ENCODE peak calls at places on chromosomes 4 and X, in nine cellular contexts. One of them, this sample, is unnamed.

GRCh38 chrX:136202889-136203288 is 48.3 kb downstream of the MAP7D3 start:
- DNase-seq in putamen: no peak
- DNase-seq in CD8-positive, alpha-beta T cell: no peak
- DNase-seq in MV-4-11: no peak
- DNase-seq in activated CD8-positive, alpha-beta memory T cell treated with anti-CD3 and anti-CD28 coated beads for 48 hours: no peak
- DNase-seq in activated T-cell treated with anti-CD3 and anti-CD28 coated beads, Interleukin-2, amount 50 U/mL, for 72 hours: no peak
- DNase-seq in sciatic nerve: no peak
- DNase-seq in C1 segment of cervical spinal cord: no peak
- DNase-seq in fibroblast of pulmonary artery: peak
- DNase-seq in this sample: no peak

GRCh38 chr4:119585771-119586170 is 42.8 kb downstream of the PDE5A start:
- DNase-seq in MV-4-11: no peak
- DNase-seq in CD8-positive, alpha-beta T cell: no peak
- DNase-seq in C1 segment of cervical spinal cord: no peak
- DNase-seq in sciatic nerve: no peak
- DNase-seq in activated CD8-positive, alpha-beta memory T cell treated with anti-CD3 and anti-CD28 coated beads for 48 hours: no peak
- DNase-seq in putamen: no peak
- DNase-seq in activated T-cell treated with anti-CD3 and anti-CD28 coated beads, Interleukin-2, amount 50 U/mL, for 72 hours: no peak
- DNase-seq in fibroblast of pulmonary artery: no peak
- DNase-seq in this sample: no peak

GRCh38 chrX:18353931-18354368 is 538 bp downstream of the SCML2 start:
- DNase-seq in putamen: no peak
- DNase-seq in sciatic nerve: no peak
- DNase-seq in fibroblast of pulmonary artery: no peak
- DNase-seq in CD8-positive, alpha-beta T cell: no peak
- DNase-seq in activated CD8-positive, alpha-beta memory T cell treated with anti-CD3 and anti-CD28 coated beads for 48 hours: no peak
- DNase-seq in activated T-cell treated with anti-CD3 and anti-CD28 coated beads, Interleukin-2, amount 50 U/mL, for 72 hours: peak
- DNase-seq in MV-4-11: no peak
- DNase-seq in C1 segment of cervical spinal cord: no peak
- DNase-seq in this sample: no peak

GRCh38 chr4:23034726-23035125 is 342.0 kb downstream of the GBA3 start:
- DNase-seq in activated CD8-positive, alpha-beta memory T cell treated with anti-CD3 and anti-CD28 coated beads for 48 hours: no peak
- DNase-seq in CD8-positive, alpha-beta T cell: no peak
- DNase-seq in sciatic nerve: no peak
- DNase-seq in C1 segment of cervical spinal cord: no peak
- DNase-seq in MV-4-11: no peak
- DNase-seq in fibroblast of pulmonary artery: no peak
- DNase-seq in putamen: no peak
- DNase-seq in activated T-cell treated with anti-CD3 and anti-CD28 coated beads, Interleukin-2, amount 50 U/mL, for 72 hours: no peak
- DNase-seq in this sample: no peak

GRCh38 chrX:82224961-82225360 is 1023.1 kb downstream of the SH3BGRL start:
- DNase-seq in activated T-cell treated with anti-CD3 and anti-CD28 coated beads, Interleukin-2, amount 50 U/mL, for 72 hours: no peak
- DNase-seq in activated CD8-positive, alpha-beta memory T cell treated with anti-CD3 and anti-CD28 coated beads for 48 hours: no peak
- DNase-seq in sciatic nerve: no peak
- DNase-seq in fibroblast of pulmonary artery: no peak
- DNase-seq in CD8-positive, alpha-beta T cell: no peak
- DNase-seq in MV-4-11: no peak
- DNase-seq in C1 segment of cervical spinal cord: no peak
- DNase-seq in putamen: no peak
- DNase-seq in this sample: no peak

GRCh38 chr4:186081202-186081807 is 12.3 kb downstream of the TLR3 start:
- DNase-seq in sciatic nerve: no peak
- DNase-seq in activated T-cell treated with anti-CD3 and anti-CD28 coated beads, Interleukin-2, amount 50 U/mL, for 72 hours: no peak
- DNase-seq in C1 segment of cervical spinal cord: no peak
- DNase-seq in activated CD8-positive, alpha-beta memory T cell treated with anti-CD3 and anti-CD28 coated beads for 48 hours: no peak
- DNase-seq in putamen: no peak
- DNase-seq in MV-4-11: no peak
- DNase-seq in fibroblast of pulmonary artery: no peak
- DNase-seq in CD8-positive, alpha-beta T cell: no peak
- DNase-seq in this sample: no peak

GRCh38 chr4:113300384-113301011 is 251.0 kb downstream of the ANK2 start:
- DNase-seq in sciatic nerve: no peak
- DNase-seq in putamen: no peak
- DNase-seq in C1 segment of cervical spinal cord: no peak
- DNase-seq in fibroblast of pulmonary artery: peak
- DNase-seq in CD8-positive, alpha-beta T cell: no peak
- DNase-seq in activated CD8-positive, alpha-beta memory T cell treated with anti-CD3 and anti-CD28 coated beads for 48 hours: no peak
- DNase-seq in activated T-cell treated with anti-CD3 and anti-CD28 coated beads, Interleukin-2, amount 50 U/mL, for 72 hours: peak
- DNase-seq in MV-4-11: no peak
- DNase-seq in this sample: no peak

GRCh38 chr4:175946472-175947116 is 119.0 kb upstream of the WDR17 start:
- DNase-seq in putamen: no peak
- DNase-seq in C1 segment of cervical spinal cord: no peak
- DNase-seq in activated CD8-positive, alpha-beta memory T cell treated with anti-CD3 and anti-CD28 coated beads for 48 hours: no peak
- DNase-seq in fibroblast of pulmonary artery: peak
- DNase-seq in activated T-cell treated with anti-CD3 and anti-CD28 coated beads, Interleukin-2, amount 50 U/mL, for 72 hours: no peak
- DNase-seq in sciatic nerve: no peak
- DNase-seq in MV-4-11: no peak
- DNase-seq in CD8-positive, alpha-beta T cell: no peak
- DNase-seq in this sample: no peak

GRCh38 chrX:73401591-73402266 is 45.1 kb upstream of the CDX4 start:
- DNase-seq in CD8-positive, alpha-beta T cell: no peak
- DNase-seq in fibroblast of pulmonary artery: no peak
- DNase-seq in MV-4-11: no peak
- DNase-seq in activated CD8-positive, alpha-beta memory T cell treated with anti-CD3 and anti-CD28 coated beads for 48 hours: no peak
- DNase-seq in sciatic nerve: no peak
- DNase-seq in activated T-cell treated with anti-CD3 and anti-CD28 coated beads, Interleukin-2, amount 50 U/mL, for 72 hours: no peak
- DNase-seq in putamen: no peak
- DNase-seq in C1 segment of cervical spinal cord: no peak
- DNase-seq in this sample: no peak

GRCh38 chrX:130669233-130669632 is 233.8 kb downstream of the ENOX2 start:
- DNase-seq in MV-4-11: no peak
- DNase-seq in putamen: no peak
- DNase-seq in fibroblast of pulmonary artery: peak
- DNase-seq in sciatic nerve: no peak
- DNase-seq in activated CD8-positive, alpha-beta memory T cell treated with anti-CD3 and anti-CD28 coated beads for 48 hours: no peak
- DNase-seq in activated T-cell treated with anti-CD3 and anti-CD28 coated beads, Interleukin-2, amount 50 U/mL, for 72 hours: no peak
- DNase-seq in CD8-positive, alpha-beta T cell: no peak
- DNase-seq in C1 segment of cervical spinal cord: no peak
- DNase-seq in this sample: no peak

GRCh38 chr4:94530073-94530472 is 78.3 kb downstream of the PDLIM5 start:
- DNase-seq in C1 segment of cervical spinal cord: no peak
- DNase-seq in putamen: no peak
- DNase-seq in activated CD8-positive, alpha-beta memory T cell treated with anti-CD3 and anti-CD28 coated beads for 48 hours: no peak
- DNase-seq in MV-4-11: no peak
- DNase-seq in sciatic nerve: no peak
- DNase-seq in fibroblast of pulmonary artery: no peak
- DNase-seq in CD8-positive, alpha-beta T cell: no peak
- DNase-seq in activated T-cell treated with anti-CD3 and anti-CD28 coated beads, Interleukin-2, amount 50 U/mL, for 72 hours: no peak
- DNase-seq in this sample: no peak

GRCh38 chrX:37652053-37652452 is 33.5 kb upstream of the XK start:
- DNase-seq in fibroblast of pulmonary artery: no peak
- DNase-seq in sciatic nerve: no peak
- DNase-seq in activated CD8-positive, alpha-beta memory T cell treated with anti-CD3 and anti-CD28 coated beads for 48 hours: no peak
- DNase-seq in MV-4-11: no peak
- DNase-seq in C1 segment of cervical spinal cord: no peak
- DNase-seq in CD8-positive, alpha-beta T cell: no peak
- DNase-seq in putamen: no peak
- DNase-seq in activated T-cell treated with anti-CD3 and anti-CD28 coated beads, Interleukin-2, amount 50 U/mL, for 72 hours: no peak
- DNase-seq in this sample: no peak

GRCh38 chr4:113738251-113738650 is 23.3 kb downstream of the CAMK2D start:
- DNase-seq in fibroblast of pulmonary artery: peak
- DNase-seq in sciatic nerve: no peak
- DNase-seq in activated CD8-positive, alpha-beta memory T cell treated with anti-CD3 and anti-CD28 coated beads for 48 hours: no peak
- DNase-seq in putamen: no peak
- DNase-seq in activated T-cell treated with anti-CD3 and anti-CD28 coated beads, Interleukin-2, amount 50 U/mL, for 72 hours: no peak
- DNase-seq in CD8-positive, alpha-beta T cell: no peak
- DNase-seq in C1 segment of cervical spinal cord: no peak
- DNase-seq in MV-4-11: no peak
- DNase-seq in this sample: no peak

GRCh38 chr4:27514711-27515110 is 654.1 kb downstream of the STIM2 start:
- DNase-seq in fibroblast of pulmonary artery: no peak
- DNase-seq in MV-4-11: no peak
- DNase-seq in sciatic nerve: no peak
- DNase-seq in activated T-cell treated with anti-CD3 and anti-CD28 coated beads, Interleukin-2, amount 50 U/mL, for 72 hours: no peak
- DNase-seq in C1 segment of cervical spinal cord: no peak
- DNase-seq in CD8-positive, alpha-beta T cell: no peak
- DNase-seq in putamen: no peak
- DNase-seq in activated CD8-positive, alpha-beta memory T cell treated with anti-CD3 and anti-CD28 coated beads for 48 hours: no peak
- DNase-seq in this sample: no peak

GRCh38 chr4:10521386-10521785 is 64.2 kb upstream of the ZNF518B start:
- DNase-seq in putamen: no peak
- DNase-seq in sciatic nerve: no peak
- DNase-seq in activated CD8-positive, alpha-beta memory T cell treated with anti-CD3 and anti-CD28 coated beads for 48 hours: no peak
- DNase-seq in CD8-positive, alpha-beta T cell: no peak
- DNase-seq in MV-4-11: no peak
- DNase-seq in activated T-cell treated with anti-CD3 and anti-CD28 coated beads, Interleukin-2, amount 50 U/mL, for 72 hours: no peak
- DNase-seq in C1 segment of cervical spinal cord: no peak
- DNase-seq in fibroblast of pulmonary artery: no peak
- DNase-seq in this sample: peak